ENCODE peak calls at places on chromosomes 13 and 19, in seven cellular contexts. O, B, A, J, E, I and F are unnamed samples.

GRCh38 chr13:106626473-106626872 is 58.5 kb upstream of the ARGLU1 start:
- DNase-seq in J (no peak), O (no peak), E (no peak), B (no peak), I (no peak), A (no peak), F (no peak)

GRCh38 chr19:53552001-53552721 is 14.2 kb downstream of the ZNF331 start:
- DNase-seq in J (no peak), B (no peak), O (no peak), A (no peak), I (no peak), E (no peak), F (no peak)

GRCh38 chr19:16325161-16325527 is 518 bp downstream of the KLF2 start:
- DNase-seq in E (peak), O (no peak), I (no peak), B (no peak), J (no peak), A (peak), F (peak)

GRCh38 chr19:13803038-13803437 is 7.8 kb downstream of the ZSWIM4 start:
- DNase-seq in B (no peak), J (no peak), I (no peak), O (no peak), A (no peak), E (no peak), F (no peak)

GRCh38 chr19:7211191-7211988 is 82.8 kb downstream of the INSR start:
- DNase-seq in J (no peak), B (no peak), I (peak), A (no peak), E (no peak), O (no peak), F (no peak)

GRCh38 chr13:44465318-44465717 is 91.7 kb downstream of the SERP2 start:
- DNase-seq in B (no peak), J (no peak), E (no peak), I (no peak), O (no peak), A (no peak), F (no peak)

GRCh38 chr13:110869231-110869804 is 45.6 kb downstream of the ANKRD10 start:
- DNase-seq in O (no peak), I (no peak), E (no peak), J (no peak), B (no peak), A (no peak), F (no peak)

GRCh38 chr13:23558675-23559536 is 11.3 kb upstream of the TNFRSF19 start:
- DNase-seq in I (peak), O (peak), J (no peak), E (peak), A (no peak), B (peak), F (no peak)

GRCh38 chr13:108305655-108306054 is 36.1 kb downstream of the TNFSF13B start:
- DNase-seq in A (no peak), B (no peak), J (no peak), I (no peak), E (no peak), O (no peak), F (no peak)

GRCh38 chr19:43743059-43743458 is 11.7 kb downstream of the SMG9 start:
- DNase-seq in E (no peak), O (peak), J (no peak), A (no peak), I (peak), B (no peak), F (no peak)

GRCh38 chr19:6683971-6684370 is 14.0 kb upstream of the TNFSF14 start:
- DNase-seq in E (no peak), A (no peak), O (no peak), I (no peak), B (no peak), J (no peak), F (no peak)

GRCh38 chr19:9945319-9945966 is 9.1 kb upstream of the OLFM2 start:
- DNase-seq in E (no peak), A (peak), O (peak), J (peak), I (peak), B (peak), F (peak)

GRCh38 chr19:39236527-39236926 is 8.3 kb downstream of the IFNL3 start:
- DNase-seq in E (no peak), J (no peak), I (no peak), O (no peak), A (no peak), B (no peak), F (no peak)

GRCh38 chr19:16457195-16457953 is 14.4 kb downstream of the EPS15L1 start:
- DNase-seq in O (no peak), J (no peak), B (peak), E (peak), A (peak), I (peak), F (peak)

GRCh38 chr19:43229315-43229714 is 23.9 kb upstream of the PSG4 start:
- DNase-seq in B (no peak), O (no peak), I (peak), E (no peak), J (no peak), A (no peak), F (no peak)

GRCh38 chr19:18612051-18612771 is 459 bp upstream of the TMEM59L start:
- DNase-seq in J (no peak), B (no peak), O (no peak), E (no peak), I (no peak), A (peak), F (no peak)

GRCh38 chr19:58153386-58153785 is 2.8 kb upstream of the ZNF329 start:
- DNase-seq in O (no peak), A (no peak), I (no peak), J (no peak), B (no peak), E (no peak), F (no peak)

GRCh38 chr19:58154287-58154678 is 3.7 kb upstream of the ZNF329 start:
- DNase-seq in A (peak), B (peak), E (peak), J (peak), I (peak), O (peak), F (no peak)

GRCh38 chr19:58145849-58146248 is 4.7 kb downstream of the ZNF329 start:
- DNase-seq in I (no peak), J (no peak), O (no peak), A (no peak), E (no peak), B (no peak), F (no peak)

GRCh38 chr19:58154679-58155648 is 4.4 kb upstream of the ZNF329 start:
- DNase-seq in I (peak), J (peak), O (peak), E (peak), A (peak), B (peak), F (peak)

DNA sequence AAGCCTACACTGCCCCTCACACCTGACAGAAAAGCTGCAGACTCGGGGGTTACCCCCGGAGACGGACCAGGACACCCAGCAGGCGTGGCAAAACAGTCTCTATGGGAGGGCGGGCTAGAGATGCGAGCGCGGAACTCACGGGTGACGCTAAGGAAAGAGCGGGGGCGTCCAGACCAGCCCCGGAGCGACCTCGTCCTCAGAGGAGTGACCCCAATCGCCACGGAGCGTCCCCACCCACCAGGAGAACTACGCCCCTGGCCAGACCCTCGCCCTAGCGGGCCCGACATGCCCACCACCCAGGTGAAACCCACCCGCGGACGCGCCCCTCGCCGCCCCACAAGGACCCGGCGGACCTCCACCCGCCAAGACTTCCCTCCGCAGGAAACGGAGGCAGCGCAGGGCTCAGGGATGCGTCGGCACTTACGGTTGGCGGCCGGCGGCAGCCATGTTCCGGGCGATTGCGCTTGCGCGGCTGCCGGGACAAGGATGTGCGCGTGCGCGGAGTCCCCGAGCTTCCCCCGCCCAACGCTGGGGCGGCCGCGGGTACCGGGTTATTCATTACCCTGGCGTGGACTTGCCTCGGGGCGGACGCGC is at the start of gene ZNF329:
- DNase-seq in E (peak), O (peak), A (peak), J (peak), I (peak), B (peak), F (peak)
- TF ChIP-seq CTCF in E (no peak), O (no peak), A (no peak), J (no peak), I (no peak), B (no peak), F (no peak)

GRCh38 chr13:49679244-49679643 is 12.0 kb downstream of the EBPL start:
- DNase-seq in B (peak), A (no peak), E (no peak), J (no peak), I (peak), O (no peak), F (no peak)
- TF ChIP-seq CTCF in B (peak), A (no peak), E (no peak), J (no peak), I (peak), O (no peak), F (peak)

DNA sequence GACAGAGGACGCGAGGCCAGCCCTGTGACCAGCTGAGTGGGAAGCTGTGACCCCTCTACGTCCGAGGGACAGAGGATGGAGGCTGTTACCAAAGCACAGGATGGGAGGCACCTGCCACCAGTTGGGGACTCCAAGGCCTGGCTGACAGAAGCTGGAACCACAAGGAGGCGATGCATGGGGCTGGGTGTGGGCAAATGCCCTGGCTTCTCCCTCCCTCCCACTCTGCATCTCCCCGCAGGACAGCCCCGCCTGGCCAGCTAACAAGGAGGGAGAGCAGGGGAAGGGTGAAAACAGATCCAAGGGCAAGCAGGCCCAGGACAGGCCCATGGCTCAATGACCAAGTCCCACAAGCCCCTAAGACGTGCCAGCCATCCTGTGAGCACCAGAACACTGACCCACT is 28.6 kb downstream of the AKT2 start:
- DNase-seq in O (no peak), B (no peak), I (no peak), E (no peak), A (no peak), J (no peak), F (no peak)
- TF ChIP-seq CTCF in O (no peak), B (no peak), I (no peak), E (no peak), A (no peak), J (no peak), F (no peak)

GRCh38 chr13:76991796-76992547 is at the start of gene CLN5:
- DNase-seq in E (peak), A (peak), O (peak), J (peak), I (peak), B (peak), F (peak)
- TF ChIP-seq CTCF in E (no peak), A (no peak), O (peak), J (no peak), I (no peak), B (no peak), F (no peak)

GRCh38 chr13:37769545-37769944 is 100.0 kb downstream of the TRPC4 start:
- DNase-seq in B (no peak), I (no peak), E (no peak), J (no peak), A (no peak), O (no peak), F (no peak)

GRCh38 chr13:37769078-37769477 is 100.5 kb downstream of the TRPC4 start:
- DNase-seq in B (no peak), E (no peak), O (no peak), A (no peak), I (no peak), J (no peak), F (no peak)
- TF ChIP-seq CTCF in B (no peak), E (peak), O (peak), A (peak), I (peak), J (no peak), F (peak)

GRCh38 chr13:22187329-22187728 is 516.5 kb downstream of the FGF9 start:
- DNase-seq in A (no peak), O (no peak), E (no peak), I (no peak), B (no peak), J (no peak), F (no peak)
- TF ChIP-seq CTCF in A (no peak), O (no peak), E (no peak), I (no peak), B (no peak), J (no peak), F (no peak)

GRCh38 chr19:49213791-49214190 is 56.2 kb downstream of the TRPM4 start:
- DNase-seq in O (no peak), B (no peak), E (no peak), A (no peak), I (no peak), J (no peak), F (no peak)
- TF ChIP-seq CTCF in O (peak), B (no peak), E (peak), A (peak), I (no peak), J (no peak), F (peak)